ENCODE peak calls at places on chromosome 10, in five cellular contexts. I is AG20443; P is EH; H is stimulated activated CD4-positive, alpha-beta T cell treated with anti-CD3 and anti-CD28 coated beads, Interleukin-2, amount 100 ng/mL, for 48 hours; W is EL. M is an unnamed sample.

GRCh38 chr10:494556-494955 is 194.9 kb downstream of the DIP2C start:
- DNase-seq in I (no peak), P (no peak), H (no peak), W (no peak), M (no peak)

GRCh38 chr10:107232013-107232412 is 67.5 kb upstream of the SORCS1 start:
- DNase-seq in I (no peak), P (no peak), H (no peak), W (no peak), M (no peak)

GRCh38 chr10:79150444-79150754 is 81.6 kb downstream of the ZMIZ1 start:
- DNase-seq in I (no peak), P (no peak), H (no peak), W (no peak), M (no peak)

GRCh38 chr10:70319183-70319582 is 35.4 kb upstream of the NPFFR1 start:
- DNase-seq in I (no peak), P (no peak), H (no peak), W (no peak), M (no peak)

GRCh38 chr10:77637474-77637985 is at the start of gene KCNMA1:
- DNase-seq in I (peak), P (peak), H (no peak), W (peak), M (no peak)

GRCh38 chr10:49761789-49762565 is at the start of gene OGDHL:
- DNase-seq in I (peak), P (peak), H (peak), W (peak), M (peak)

GRCh38 chr10:103757531-103758293 is 97.7 kb downstream of the SH3PXD2A start:
- DNase-seq in I (peak), P (peak), H (no peak), W (peak), M (peak)

GRCh38 chr10:132804785-132805426 is 19.0 kb upstream of the NKX6-2 start:
- DNase-seq in I (no peak), P (no peak), H (no peak), W (no peak), M (no peak)

GRCh38 chr10:76437011-76437410 is 1005.6 kb downstream of the LRMDA start:
- DNase-seq in I (no peak), P (no peak), H (no peak), W (no peak), M (no peak)

GRCh38 chr10:77500754-77501151 is 136.9 kb downstream of the KCNMA1 start:
- DNase-seq in I (no peak), P (no peak), H (no peak), W (no peak), M (peak)

GRCh38 chr10:24952146-24952700 is at the start of gene PRTFDC1:
- DNase-seq in I (peak), P (peak), H (peak), W (peak), M (no peak)

GRCh38 chr10:49140306-49141175 is 6.7 kb upstream of the FAM170B start:
- DNase-seq in I (peak), P (peak), H (no peak), W (peak), M (no peak)

GRCh38 chr10:52517017-52517416 is 202.9 kb downstream of the DKK1 start:
- DNase-seq in I (no peak), P (no peak), H (no peak), W (no peak), M (no peak)

GRCh38 chr10:95246582-95247051 is 44.2 kb downstream of the PDLIM1 start:
- DNase-seq in I (peak), P (peak), H (peak), W (peak), M (peak)

GRCh38 chr10:3932597-3933380 is 147.8 kb upstream of the KLF6 start:
- DNase-seq in I (no peak), P (no peak), H (no peak), W (no peak), M (no peak)

GRCh38 chr10:133104972-133105495 is 17.3 kb downstream of the ADGRA1 start:
- DNase-seq in I (peak), P (no peak), H (no peak), W (no peak), M (no peak)

GRCh38 chr10:91206427-91206826 is 14.0 kb upstream of the PCGF5 start:
- DNase-seq in I (no peak), P (no peak), H (no peak), W (no peak), M (no peak)

GRCh38 chr10:23493711-23494110 is 54.8 kb downstream of the OTUD1 start:
- DNase-seq in I (no peak), P (no peak), H (no peak), W (no peak), M (no peak)

GRCh38 chr10:21304198-21304597 is 221.3 kb downstream of the SKIDA1 start:
- DNase-seq in I (no peak), P (peak), H (no peak), W (no peak), M (peak)

GRCh38 chr10:110528224-110528997 is 30.7 kb downstream of the DUSP5 start:
- DNase-seq in I (no peak), P (peak), H (no peak), W (no peak), M (no peak)

GRCh38 chr10:124650820-124651401 is 93.3 kb downstream of the FAM53B start:
- DNase-seq in I (no peak), P (no peak), H (no peak), W (no peak), M (no peak)

GRCh38 chr10:921471-922414 is 9.8 kb downstream of the LARP4B start:
- DNase-seq in I (peak), P (peak), H (no peak), W (peak), M (peak)

GRCh38 chr10:31194986-31195385 is 124.0 kb upstream of the ZEB1 start:
- DNase-seq in I (no peak), P (peak), H (no peak), W (no peak), M (peak)

GRCh38 chr10:6586501-6586900 is 6.4 kb upstream of the PRKCQ start:
- DNase-seq in I (no peak), P (no peak), H (no peak), W (no peak), M (no peak)

GRCh38 chr10:5776881-5777197 is 36.4 kb downstream of the GDI2 start:
- DNase-seq in I (peak), P (peak), H (no peak), W (peak), M (peak)

GRCh38 chr10:74244097-74244685 is 93.2 kb downstream of the ADK start:
- DNase-seq in I (peak), P (peak), H (no peak), W (peak), M (peak)

GRCh38 chr10:5888352-5888751 is 1.3 kb downstream of the ANKRD16 start:
- DNase-seq in I (no peak), P (peak), H (no peak), W (peak), M (peak)

GRCh38 chr10:79289801-79290200 is 57.5 kb upstream of the PPIF start:
- DNase-seq in I (no peak), P (no peak), H (no peak), W (no peak), M (no peak)

GRCh38 chr10:126569513-126570447 is 100.7 kb downstream of the C10orf90 start:
- DNase-seq in I (peak), P (peak), H (no peak), W (peak), M (peak)

GRCh38 chr10:106502651-106503050 is 661.9 kb downstream of the SORCS1 start:
- DNase-seq in I (no peak), P (peak), H (no peak), W (no peak), M (no peak)